ENCODE peak calls at places on chromosomes 12 and 14, in four cellular contexts. G is WTC11, X is HepG2, W is K562. K is an unnamed sample.

GRCh38 chr14:74579447-74580274 is 32.4 kb downstream of the LTBP2 start:
- DNase-seq in G (no peak), X (peak), W (no peak), K (no peak)

GRCh38 chr14:80809663-80810062 is 131.9 kb downstream of the CEP128 start:
- DNase-seq in G (no peak), X (no peak), W (no peak), K (no peak)

GRCh38 chr14:100341301-100342031 is 18.3 kb downstream of the SLC25A47 start:
- DNase-seq in G (no peak), X (no peak), W (no peak), K (peak)

GRCh38 chr12:16606201-16606849 is 363 bp upstream of the LMO3 start:
- DNase-seq in G (peak), X (no peak), W (no peak), K (no peak)

GRCh38 chr12:93229494-93230310 is 148.0 kb upstream of the NUDT4 start:
- DNase-seq in G (no peak), X (peak), W (peak), K (no peak)

GRCh38 chr14:89420502-89420901 is 3.5 kb upstream of the FOXN3 start:
- DNase-seq in G (no peak), X (peak), W (no peak), K (no peak)

GRCh38 chr12:105281694-105282049 is 45.7 kb upstream of the APPL2 start:
- DNase-seq in G (no peak), X (peak), W (no peak), K (no peak)

GRCh38 chr14:104135121-104135903 is 3.1 kb upstream of the KIF26A start:
- DNase-seq in G (peak), X (peak), W (no peak), K (no peak)

GRCh38 chr14:90378249-90378648 is 18.6 kb upstream of the CALM1 start:
- DNase-seq in G (no peak), X (no peak), W (no peak), K (no peak)

GRCh38 chr12:66065623-66066022 is 64.9 kb downstream of the LLPH start:
- DNase-seq in G (no peak), X (no peak), W (no peak), K (no peak)

GRCh38 chr12:53208877-53209463 is 1.9 kb upstream of the ITGB7 start:
- DNase-seq in G (no peak), X (no peak), W (no peak), K (no peak)

GRCh38 chr12:10936495-10936894 is 2.6 kb downstream of the TAS2R14 start:
- DNase-seq in G (no peak), X (no peak), W (no peak), K (no peak)

GRCh38 chr14:65281991-65282908 is 130.3 kb upstream of the FUT8 start:
- DNase-seq in G (peak), X (no peak), W (no peak), K (no peak)

GRCh38 chr14:90608281-90608680 is 207.9 kb downstream of the TTC7B start:
- DNase-seq in G (no peak), X (no peak), W (no peak), K (no peak)

GRCh38 chr14:56840221-56840620 is 29.9 kb upstream of the OTX2 start:
- DNase-seq in G (no peak), X (no peak), W (no peak), K (no peak)

GRCh38 chr12:85448548-85449139 is 168.6 kb downstream of the ALX1 start:
- DNase-seq in G (no peak), X (no peak), W (no peak), K (no peak)

GRCh38 chr12:55816876-55817351 is 610 bp downstream of the SARNP start:
- DNase-seq in G (no peak), X (no peak), W (no peak), K (no peak)

DNA sequence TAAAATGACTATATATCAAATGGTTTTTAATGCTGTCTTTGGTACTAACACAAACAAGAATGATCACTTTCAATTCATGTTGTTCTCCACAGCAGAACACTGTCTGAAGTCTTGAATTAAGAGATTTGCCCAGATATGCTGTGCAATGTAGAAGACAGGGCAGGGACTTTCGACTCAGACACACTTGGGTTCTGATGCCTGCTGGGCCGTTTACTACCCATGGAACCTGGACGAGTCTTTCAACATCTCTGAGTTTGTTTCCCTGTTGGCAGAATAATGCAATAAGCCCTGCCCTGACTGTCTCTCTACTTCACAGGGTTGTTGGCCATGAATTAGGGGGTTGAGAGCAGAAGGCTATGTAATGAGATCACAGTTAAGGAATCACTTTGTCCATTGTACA is 162.6 kb upstream of the TMPO start:
- DNase-seq in G (no peak), X (no peak), W (no peak), K (no peak)
- TF ChIP-seq ETV6 in G (no peak), X (no peak), W (no peak), K (no peak)

GRCh38 chr12:132329036-132329738 is at the start of gene GALNT9:
- DNase-seq in G (peak), X (no peak), W (peak), K (no peak)
- TF ChIP-seq ETV6 in G (no peak), X (no peak), W (no peak), K (no peak)

GRCh38 chr14:102213470-102213869 is 73.8 kb downstream of the WDR20 start:
- DNase-seq in G (no peak), X (no peak), W (no peak), K (no peak)

GRCh38 chr14:102213984-102214658 is 74.4 kb downstream of the WDR20 start:
- DNase-seq in G (no peak), X (no peak), W (no peak), K (no peak)

GRCh38 chr14:102215071-102215470 is 75.4 kb downstream of the WDR20 start:
- DNase-seq in G (no peak), X (no peak), W (no peak), K (no peak)

GRCh38 chr14:102217399-102217798 is 77.7 kb downstream of the WDR20 start:
- DNase-seq in G (no peak), X (no peak), W (no peak), K (no peak)

DNA sequence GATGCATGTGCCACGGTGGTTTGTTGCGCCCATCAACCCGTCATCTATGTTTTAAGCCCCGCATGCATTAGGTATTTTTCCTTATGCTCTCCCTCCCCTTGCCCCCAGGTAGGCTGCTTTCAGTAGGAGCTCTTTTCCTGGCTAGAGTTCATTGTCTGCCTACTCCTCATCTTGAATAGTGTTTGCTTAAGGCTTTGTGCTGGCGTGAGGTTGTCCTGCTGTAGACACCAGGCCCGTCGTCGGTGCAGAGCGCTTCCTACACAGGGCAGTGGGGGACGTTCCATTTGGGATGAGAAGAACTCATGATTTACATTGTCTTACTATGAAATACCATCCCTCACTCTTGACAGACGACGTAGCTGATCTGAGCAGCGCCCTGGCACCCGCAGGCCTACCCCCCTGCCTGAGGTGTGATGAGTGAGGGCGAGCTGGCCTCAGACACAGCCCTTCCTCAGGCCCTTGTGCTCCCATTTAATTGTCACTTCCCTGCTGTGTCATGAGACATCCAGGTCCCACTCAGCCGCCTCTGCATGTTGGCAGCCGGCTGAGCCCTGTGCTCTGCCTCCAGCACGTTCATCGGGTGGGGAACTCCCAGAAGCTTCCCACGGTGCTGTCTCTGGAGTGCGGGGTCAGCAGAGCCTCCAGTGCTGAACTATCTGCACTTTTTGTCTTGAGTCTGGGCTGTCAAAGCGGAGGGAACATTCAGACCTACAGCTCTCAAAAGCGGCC is 76.0 kb downstream of the WDR20 start:
- DNase-seq in G (no peak), X (no peak), W (no peak), K (no peak)
- TF ChIP-seq ETV6 in G (no peak), X (no peak), W (no peak), K (no peak)

DNA sequence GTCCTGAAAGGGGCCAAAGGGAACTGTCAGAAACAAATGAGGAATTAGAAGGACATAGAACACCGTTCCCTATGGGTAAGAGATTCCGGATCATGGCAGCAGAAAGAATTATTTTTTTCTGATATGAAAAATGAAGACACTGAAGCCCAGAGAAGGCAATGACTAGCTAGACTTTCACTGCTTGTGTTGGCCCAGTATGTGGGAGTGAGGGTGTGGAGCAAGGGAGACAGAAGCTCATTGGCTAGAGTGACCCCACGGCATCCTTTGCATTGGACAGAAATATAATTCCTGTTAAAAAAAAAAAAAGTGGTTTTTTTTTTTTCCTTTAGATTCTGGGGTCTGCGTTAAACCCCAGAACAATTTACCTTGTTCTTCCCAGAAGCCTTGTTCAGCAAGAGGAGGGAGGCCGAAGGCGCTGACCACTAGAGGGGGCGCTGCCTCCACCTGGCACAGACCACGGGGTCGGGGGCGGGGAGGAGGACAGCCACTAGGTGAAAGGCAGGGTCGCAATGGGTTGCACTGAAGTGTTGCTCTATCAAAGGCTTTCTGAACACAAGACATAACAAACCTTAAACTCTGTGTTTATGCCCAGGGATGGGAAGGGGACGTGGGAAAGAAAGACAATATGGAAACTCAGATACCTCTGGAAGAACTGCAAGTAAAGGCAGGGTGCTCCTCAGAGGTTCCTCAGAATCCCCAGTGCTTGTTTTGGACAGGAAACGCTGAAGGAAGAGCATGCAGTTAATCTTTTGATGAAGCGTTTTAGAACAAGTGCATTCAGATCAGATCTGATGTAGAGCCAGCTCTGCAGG is 156.8 kb downstream of the KCNA5 start:
- DNase-seq in G (peak), X (peak), W (peak), K (no peak)
- TF ChIP-seq ETV6 in G (no peak), X (no peak), W (no peak), K (no peak)

K was measured in GM12878.